ENCODE peak calls at places on chromosomes 13 and 19, in five cellular contexts. V is endothelial cell of umbilical vein, T is K562, Y is A549, L is HepG2. K is an unnamed sample.

GRCh38 chr13:83153833-83154232 is 728.4 kb downstream of the SLITRK1 start:
- DNase-seq in Y (no peak), V (no peak), L (no peak), T (no peak), K (no peak)

GRCh38 chr13:41802033-41802683 is 158.8 kb downstream of the VWA8 start:
- DNase-seq in L (no peak), V (no peak), T (no peak), Y (no peak), K (no peak)

GRCh38 chr19:5719274-5719960 is 529 bp downstream of the LONP1 start:
- DNase-seq in V (peak), Y (no peak), L (no peak), T (no peak), K (peak)

GRCh38 chr13:53778937-53779336 is 750.3 kb downstream of the OLFM4 start:
- DNase-seq in V (no peak), T (no peak), Y (no peak), L (no peak), K (no peak)

GRCh38 chr13:33642374-33643065 is 175.4 kb upstream of the RFC3 start:
- DNase-seq in V (no peak), Y (peak), T (no peak), L (peak), K (peak)

GRCh38 chr19:12840091-12841079 is 2.1 kb downstream of the MAST1 start:
- DNase-seq in V (peak), T (peak), L (no peak), Y (peak), K (peak)

GRCh38 chr13:110576070-110576394 is 14.5 kb upstream of the RAB20 start:
- DNase-seq in Y (no peak), V (no peak), T (no peak), L (no peak), K (no peak)

GRCh38 chr19:46722004-46722380 is 5.1 kb upstream of the PRKD2 start:
- DNase-seq in V (no peak), Y (no peak), T (no peak), L (no peak), K (no peak)

GRCh38 chr19:18292460-18292809 is 11.0 kb upstream of the JUND start:
- DNase-seq in V (peak), T (no peak), L (no peak), Y (no peak), K (no peak)

GRCh38 chr13:30978981-30979956 is 46.8 kb downstream of the TEX26 start:
- DNase-seq in Y (peak), L (peak), T (peak), V (peak), K (peak)

GRCh38 chr19:18021121-18021755 is 13.3 kb downstream of the ARRDC2 start:
- DNase-seq in V (peak), Y (peak), L (no peak), T (peak), K (peak)

GRCh38 chr19:15448778-15449619 is 757 bp downstream of the WIZ start:
- DNase-seq in Y (peak), T (no peak), L (no peak), V (peak), K (peak)

GRCh38 chr19:10688545-10689280 is 12.5 kb upstream of the QTRT1 start:
- DNase-seq in V (no peak), Y (no peak), T (no peak), L (no peak), K (no peak)

GRCh38 chr13:36915891-36916640 is 4.0 kb downstream of the SMAD9 start:
- DNase-seq in Y (no peak), V (no peak), T (no peak), L (no peak), K (no peak)

GRCh38 chr13:30593001-30593400 is 24.7 kb upstream of the USPL1 start:
- DNase-seq in V (no peak), T (no peak), Y (no peak), L (no peak), K (no peak)

GRCh38 chr19:4369109-4369887 is 25.9 kb downstream of the MPND start:
- DNase-seq in Y (no peak), L (no peak), T (no peak), V (no peak), K (no peak)

GRCh38 chr19:28876604-28877123 is 336.3 kb downstream of the UQCRFS1 start:
- DNase-seq in V (no peak), Y (no peak), T (no peak), L (no peak), K (no peak)

GRCh38 chr19:32688315-32688714 is 3.3 kb upstream of the NUDT19 start:
- DNase-seq in Y (no peak), V (no peak), T (peak), L (no peak), K (peak)

GRCh38 chr13:46795321-46795720 is 1.6 kb downstream of the ESD start:
- DNase-seq in L (no peak), V (no peak), Y (no peak), T (peak), K (peak)

GRCh38 chr13:31089649-31090048 is 72.1 kb downstream of the HSPH1 start:
- DNase-seq in L (no peak), V (no peak), Y (no peak), T (no peak), K (no peak)

GRCh38 chr13:25777509-25777908 is 274.3 kb downstream of the SHISA2 start:
- DNase-seq in Y (no peak), V (no peak), L (no peak), T (no peak), K (no peak)

GRCh38 chr19:7673995-7674667 is 2.8 kb upstream of the MCEMP1 start:
- DNase-seq in Y (peak), V (peak), L (peak), T (peak), K (peak)

GRCh38 chr13:101785858-101786257 is 333.4 kb downstream of the ITGBL1 start:
- DNase-seq in T (no peak), V (no peak), Y (peak), L (peak), K (peak)

GRCh38 chr13:108980237-108980636 is 350.8 kb downstream of the MYO16 start:
- DNase-seq in L (no peak), T (no peak), Y (no peak), V (no peak), K (no peak)

GRCh38 chr13:84446972-84447700 is 564.9 kb upstream of the SLITRK1 start:
- DNase-seq in T (no peak), L (no peak), Y (no peak), V (no peak), K (no peak)

GRCh38 chr19:52286256-52286655 is 10.7 kb upstream of the ZNF480 start:
- DNase-seq in T (no peak), L (no peak), V (no peak), Y (no peak), K (no peak)

GRCh38 chr19:38032951-38033350 is 125.9 kb downstream of the SIPA1L3 start:
- DNase-seq in V (no peak), Y (no peak), L (no peak), T (no peak), K (no peak)

GRCh38 chr13:110047511-110047910 is 259.4 kb downstream of the COL4A1 start:
- DNase-seq in V (peak), L (no peak), Y (no peak), T (no peak), K (no peak)

GRCh38 chr13:23871616-23872220 is 17.5 kb downstream of the MIPEP start:
- DNase-seq in Y (peak), T (no peak), L (peak), V (peak), K (peak)

GRCh38 chr19:15240539-15240938 is 8.3 kb upstream of the EPHX3 start:
- DNase-seq in T (no peak), L (no peak), V (no peak), Y (no peak), K (no peak)

GRCh38 chr13:53311561-53311960 is 282.9 kb downstream of the OLFM4 start:
- DNase-seq in T (no peak), V (no peak), Y (no peak), L (no peak), K (no peak)

GRCh38 chr19:46860846-46861690 is at the start of gene ARHGAP35:
- DNase-seq in Y (no peak), T (peak), L (no peak), V (no peak), K (peak)

GRCh38 chr19:55175117-55175867 is 4.8 kb downstream of the SYT5 start:
- DNase-seq in V (no peak), T (peak), L (no peak), Y (no peak), K (no peak)

GRCh38 chr13:89227356-89227755 is 1556.2 kb downstream of the SLITRK5 start:
- DNase-seq in L (no peak), T (no peak), V (no peak), Y (no peak), K (no peak)

GRCh38 chr13:91155512-91156114 is 191.9 kb upstream of the MIR17HG start:
- DNase-seq in L (no peak), V (no peak), Y (no peak), T (no peak), K (no peak)

GRCh38 chr13:37118002-37118401 is 12.5 kb upstream of the CSNK1A1L start:
- DNase-seq in T (no peak), L (no peak), V (no peak), Y (no peak), K (no peak)

DNA sequence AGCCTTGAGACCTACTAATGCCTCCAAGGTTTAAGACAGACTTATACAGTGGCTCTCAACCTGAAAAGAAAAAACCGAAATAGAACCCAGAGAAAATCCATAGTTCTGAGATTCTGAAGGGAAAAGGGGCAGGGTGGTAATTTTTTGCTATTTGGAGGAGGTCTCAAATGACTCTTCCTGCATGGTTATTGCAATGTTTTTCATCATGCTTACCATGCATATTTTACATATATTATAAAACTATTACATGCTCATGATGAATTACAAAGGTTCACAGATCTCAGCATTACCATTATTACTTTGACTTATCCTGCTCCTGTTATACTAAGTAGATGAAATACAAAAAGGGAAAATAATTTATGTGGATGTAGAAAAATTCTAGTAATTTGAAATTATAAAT is 47.6 kb downstream of the N4BP2L2 start:
- DNase-seq in L (no peak), T (no peak), Y (no peak), V (no peak), K (no peak)
- TF ChIP-seq MYC in L (no peak), T (no peak), Y (no peak), V (no peak), K (no peak)

GRCh38 chr19:40521276-40521675 is 54.5 kb downstream of the SPTBN4 start:
- DNase-seq in T (no peak), L (peak), Y (peak), V (no peak), K (peak)
- TF ChIP-seq CTCF in T (peak), L (peak), Y (peak), V (peak), K (no peak)

DNA sequence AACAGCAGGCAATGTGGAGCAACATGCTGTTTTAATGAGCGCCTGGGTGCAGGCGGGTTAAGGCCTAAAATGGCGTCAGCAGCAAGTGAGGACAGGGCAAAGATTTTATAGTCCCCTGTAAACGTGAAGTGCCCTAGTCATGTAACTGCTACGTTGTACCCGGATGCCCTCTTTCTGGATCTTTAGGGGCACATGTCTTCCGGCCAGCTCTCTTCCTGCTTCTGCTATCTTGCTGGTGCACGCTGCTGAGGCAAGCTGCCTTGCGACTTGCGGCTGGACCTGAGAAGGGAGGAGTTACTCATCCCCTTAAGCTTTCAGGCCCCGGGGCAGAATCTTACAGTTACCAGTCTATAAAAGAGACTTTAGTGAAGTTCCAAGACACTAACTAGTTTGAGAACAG is 303.6 kb upstream of the DACH1 start:
- DNase-seq in L (no peak), V (no peak), T (no peak), Y (no peak), K (no peak)
- TF ChIP-seq POLR2A in L (no peak), V (no peak), T (no peak), Y (no peak), K (no peak)

GRCh38 chr13:99980201-99981114 is 1.1 kb upstream of the ZIC2 start:
- DNase-seq in T (peak), V (peak), L (no peak), Y (peak), K (peak)

GRCh38 chr13:99978781-99979452 is 2.7 kb upstream of the ZIC2 start:
- DNase-seq in Y (no peak), L (no peak), V (no peak), T (no peak), K (peak)

GRCh38 chr13:99981115-99982020 is at the start of gene ZIC2:
- DNase-seq in V (no peak), Y (peak), L (no peak), T (peak), K (peak)

GRCh38 chr13:99977912-99978780 is 3.4 kb upstream of the ZIC2 start:
- DNase-seq in L (no peak), V (no peak), T (no peak), Y (no peak), K (peak)

DNA sequence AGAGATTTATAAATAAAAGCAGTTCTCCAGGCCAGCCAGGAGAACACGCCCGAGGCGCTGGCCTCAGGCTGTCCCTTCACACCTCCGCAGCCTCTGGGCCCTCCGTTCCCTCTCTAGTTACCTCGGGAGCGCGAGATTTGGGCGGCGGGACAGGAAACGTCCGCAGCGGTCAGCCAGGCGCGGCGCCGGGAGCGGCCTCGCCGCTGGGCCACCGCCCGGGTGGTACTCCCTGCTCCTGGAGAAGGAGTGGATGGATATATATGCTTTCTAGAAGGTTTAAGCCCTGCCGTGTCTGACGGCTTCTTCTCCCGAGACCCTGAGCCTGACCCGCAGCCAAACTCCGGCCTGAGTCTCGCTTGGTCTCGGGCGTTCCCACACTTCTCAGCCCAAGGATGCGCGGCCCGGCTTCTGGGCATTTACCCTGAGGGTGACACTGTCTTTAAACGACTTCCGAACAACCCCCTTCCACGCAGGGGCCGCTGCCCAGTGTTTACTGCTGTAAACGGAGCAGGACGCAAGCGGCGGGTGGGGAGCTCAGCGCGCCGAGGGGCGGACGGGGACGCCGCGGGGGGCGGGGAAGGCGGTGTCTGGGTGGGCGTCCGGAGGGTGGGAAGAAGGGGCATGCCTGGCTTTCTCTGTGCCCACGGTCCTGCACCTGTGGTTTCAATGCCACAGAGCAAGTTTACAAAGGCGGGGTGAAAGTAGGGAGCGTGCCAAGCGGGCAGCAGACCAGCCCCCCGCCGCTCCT is 2.0 kb upstream of the ZIC2 start:
- DNase-seq in T (peak), Y (peak), L (no peak), V (no peak), K (peak)
- TF ChIP-seq MYC in T (no peak), Y (no peak), L (no peak), V (no peak), K (no peak)

GRCh38 chr13:34864650-34865049 is 77.4 kb upstream of the NBEA start:
- DNase-seq in Y (no peak), V (no peak), T (no peak), L (no peak), K (no peak)
- TF ChIP-seq CTCF in Y (no peak), V (no peak), T (no peak), L (no peak), K (no peak)

DNA sequence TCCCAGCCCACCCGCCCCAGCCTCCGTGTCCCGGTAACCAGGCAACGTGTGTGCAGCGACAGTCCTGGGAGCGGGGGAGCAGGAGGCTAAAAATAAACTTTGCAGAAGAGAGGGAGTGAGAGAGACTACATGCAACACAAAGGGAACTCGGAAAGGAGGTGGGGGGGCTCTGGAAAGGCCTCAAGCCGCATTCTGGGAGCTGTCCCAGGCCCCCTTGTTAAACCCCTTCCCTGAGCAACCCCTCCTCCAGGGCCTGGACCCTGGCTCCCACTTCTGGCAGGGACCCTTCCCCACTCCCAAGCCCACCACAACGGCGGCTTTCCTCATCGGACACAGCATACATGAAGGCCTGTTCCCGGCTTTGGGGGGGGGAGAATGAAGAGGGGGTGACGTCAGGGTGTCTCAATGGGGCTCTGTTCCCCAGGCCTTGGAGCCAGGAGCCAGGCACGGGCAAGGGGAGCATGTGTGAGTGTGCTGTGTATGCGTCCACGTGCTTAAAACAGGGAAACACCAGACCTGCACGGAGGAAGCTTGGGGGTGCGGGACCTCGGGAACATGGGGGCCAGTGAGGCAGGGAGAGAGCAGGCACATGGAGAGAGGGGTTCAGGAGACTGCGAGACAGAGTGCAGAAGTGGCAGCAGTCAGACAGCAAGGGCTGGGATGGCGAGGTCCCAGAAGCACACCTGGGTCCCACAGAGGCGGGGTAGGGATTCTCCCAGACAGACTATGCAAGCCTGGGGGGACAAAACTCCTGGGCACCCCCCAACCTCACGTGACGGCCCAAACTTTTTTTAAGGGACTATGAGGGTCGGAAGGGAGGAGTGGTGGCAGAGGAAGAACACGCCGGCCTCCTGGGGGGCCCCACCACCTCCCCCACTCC is 2.3 kb downstream of the ERF start:
- DNase-seq in T (no peak), L (no peak), Y (peak), V (no peak), K (no peak)
- TF ChIP-seq POLR2A in T (peak), L (no peak), Y (no peak), V (no peak), K (no peak)

GRCh38 chr19:44142014-44142523 is 715 bp downstream of the ZNF234 start:
- DNase-seq in Y (no peak), L (peak), T (peak), V (peak), K (peak)
- TF ChIP-seq MYC in Y (no peak), L (no peak), T (no peak), V (no peak), K (no peak)

DNA sequence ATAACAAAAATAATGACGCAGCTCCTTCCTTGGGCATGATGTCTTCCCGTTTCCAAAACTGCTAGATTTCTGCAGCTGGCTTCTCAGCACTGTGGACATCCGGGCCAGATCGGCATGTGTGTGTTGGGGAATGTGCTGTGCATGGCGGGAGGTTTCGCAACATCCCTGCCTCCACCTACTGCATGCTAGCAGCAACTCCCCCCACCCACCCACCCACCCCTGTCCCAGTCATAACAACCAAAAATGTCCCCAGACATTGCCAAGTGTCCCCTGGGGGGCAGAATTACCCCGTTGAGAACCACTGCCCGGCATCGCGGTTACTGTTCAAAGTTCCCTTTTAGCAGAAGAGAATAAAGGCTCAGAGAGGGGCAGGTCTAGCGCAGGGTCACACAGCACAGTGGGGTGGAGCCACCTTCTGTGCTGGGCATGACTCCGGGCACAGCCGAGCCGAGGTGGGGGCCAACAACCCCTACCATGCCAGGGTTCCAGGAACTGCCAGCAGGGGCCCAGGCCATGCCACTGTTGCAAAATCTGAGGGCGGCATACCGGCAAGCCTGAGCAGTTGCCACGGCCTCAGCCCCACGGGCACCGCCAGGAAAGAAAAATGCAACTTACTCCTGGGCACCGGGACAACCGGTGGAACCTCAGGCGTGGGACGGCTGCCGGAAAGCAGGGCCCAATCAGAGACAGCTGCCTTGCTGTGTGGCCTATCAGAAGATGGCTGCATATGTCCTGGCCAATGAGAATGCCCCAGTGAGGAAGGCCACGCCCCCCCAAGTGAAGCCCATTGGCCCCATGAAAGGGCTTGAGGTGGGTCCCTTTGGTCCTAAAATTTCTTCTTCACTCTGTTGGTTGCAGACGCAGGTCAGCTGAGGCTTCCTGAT is 22.5 kb upstream of the NFIC start:
- DNase-seq in Y (peak), L (peak), T (peak), V (peak), K (peak)
- TF ChIP-seq CTCF in Y (peak), L (peak), T (peak), V (no peak), K (no peak)

K was measured in NB4.